ENCODE peak calls at places on chromosome 19, in ten cellular contexts. N, Y, M, K, W, B, C, X, A and L are unnamed samples.

GRCh38 chr19:11435833-11436313 is 438 bp downstream of the PRKCSH start:
- DNase-seq in N (peak; percentile 69), Y (no peak), M (no peak), K (no peak), W (peak; percentile 47), B (no peak), C (no peak), X (no peak), A (peak; percentile 44), L (no peak)

GRCh38 chr19:17538684-17539287 is 16.7 kb upstream of the COLGALT1 start:
- DNase-seq in N (peak; percentile 23), Y (no peak), M (no peak), K (no peak), W (no peak), B (no peak), C (no peak), X (no peak), A (peak; percentile 31), L (no peak)

GRCh38 chr19:861756-862528 is 2.5 kb downstream of the CFD start:
- DNase-seq in N (peak; percentile 50), Y (peak; percentile 81), M (no peak), K (no peak), W (peak; percentile 56), B (no peak), C (peak; percentile 43), X (peak; percentile 73), A (peak; percentile 50), L (no peak)

GRCh38 chr19:47203254-47203653 is 27.7 kb downstream of the BBC3 start:
- DNase-seq in N (no peak), Y (no peak), M (no peak), K (no peak), W (no peak), B (no peak), C (no peak), X (no peak), A (no peak), L (no peak)

GRCh38 chr19:44943801-44944249 is 1.8 kb downstream of the APOC4 start:
- DNase-seq in N (peak; percentile 69), Y (peak; percentile 68), M (no peak), K (peak; percentile 66), W (no peak), B (peak; percentile 37), C (no peak), X (no peak), A (no peak), L (peak; percentile 16)

GRCh38 chr19:55345818-55346724 is 6.4 kb downstream of the KMT5C start:
- DNase-seq in N (peak; percentile 34), Y (peak; percentile 81), M (no peak), K (no peak), W (peak; percentile 36), B (peak; percentile 45), C (no peak), X (no peak), A (peak; percentile 69), L (no peak)

GRCh38 chr19:48455171-48455907 is at the start of gene KCNJ14:
- DNase-seq in N (no peak), Y (no peak), M (no peak), K (no peak), W (no peak), B (no peak), C (no peak), X (no peak), A (no peak), L (no peak)

GRCh38 chr19:10568444-10568825 is 344 bp downstream of the CDKN2D start:
- DNase-seq in N (peak; percentile 72), Y (no peak), M (peak; percentile 63), K (no peak), W (peak; percentile 64), B (no peak), C (no peak), X (no peak), A (no peak), L (no peak)

GRCh38 chr19:10209305-10209704 is 14.6 kb upstream of the DNMT1 start:
- DNase-seq in N (peak; percentile 62), Y (no peak), M (no peak), K (no peak), W (no peak), B (no peak), C (no peak), X (no peak), A (no peak), L (no peak)

GRCh38 chr19:10670876-10671804 is 17.0 kb downstream of the ILF3 start:
- DNase-seq in N (no peak), Y (no peak), M (no peak), K (no peak), W (no peak), B (no peak), C (no peak), X (no peak), A (peak; percentile 39), L (no peak)

GRCh38 chr19:48255376-48256303 is at the start of gene CARD8:
- DNase-seq in N (peak; percentile 93), Y (peak; percentile 85), M (peak; percentile 60), K (peak; percentile 43), W (peak; percentile 76), B (peak; percentile 80), C (peak; percentile 58), X (peak; percentile 94), A (peak; percentile 90), L (peak; percentile 65)

GRCh38 chr19:47377208-47377701 is 28.1 kb downstream of the DHX34 start:
- DNase-seq in N (no peak), Y (no peak), M (no peak), K (no peak), W (peak; percentile 47), B (peak; percentile 80), C (no peak), X (no peak), A (no peak), L (no peak)

GRCh38 chr19:23855676-23856075 is 59.0 kb upstream of the ZNF726 start:
- DNase-seq in N (no peak), Y (no peak), M (no peak), K (no peak), W (no peak), B (no peak), C (no peak), X (no peak), A (no peak), L (no peak)

GRCh38 chr19:43439183-43440063 is 24.7 kb downstream of the TEX101 start:
- DNase-seq in N (peak; percentile 91), Y (no peak), M (no peak), K (no peak), W (no peak), B (no peak), C (no peak), X (peak; percentile 54), A (no peak), L (no peak)

GRCh38 chr19:39407394-39407643 is 672 bp downstream of the ZFP36 start:
- DNase-seq in N (no peak), Y (no peak), M (no peak), K (no peak), W (peak; percentile 55), B (no peak), C (no peak), X (no peak), A (no peak), L (no peak)

GRCh38 chr19:1754651-1755466 is 1.6 kb downstream of the ONECUT3 start:
- DNase-seq in N (no peak), Y (no peak), M (no peak), K (no peak), W (no peak), B (no peak), C (no peak), X (no peak), A (no peak), L (no peak)

GRCh38 chr19:35045667-35046300 is 4.3 kb downstream of the HPN start:
- DNase-seq in N (peak; percentile 54), Y (no peak), M (no peak), K (no peak), W (no peak), B (no peak), C (no peak), X (peak; percentile 62), A (no peak), L (peak; percentile 20)

GRCh38 chr19:7989071-7989575 is 16.3 kb downstream of the ELAVL1 start:
- DNase-seq in N (no peak), Y (no peak), M (no peak), K (no peak), W (no peak), B (no peak), C (no peak), X (no peak), A (no peak), L (no peak)

GRCh38 chr19:7988307-7988706 is 17.1 kb downstream of the ELAVL1 start:
- DNase-seq in N (peak; percentile 42), Y (no peak), M (no peak), K (no peak), W (no peak), B (no peak), C (no peak), X (no peak), A (peak; percentile 26), L (no peak)

GRCh38 chr19:7985481-7985911 is 19.9 kb downstream of the ELAVL1 start:
- DNase-seq in N (no peak), Y (peak; percentile 41), M (no peak), K (no peak), W (no peak), B (no peak), C (no peak), X (no peak), A (no peak), L (no peak)

GRCh38 chr19:7986321-7987083 is 18.9 kb downstream of the ELAVL1 start:
- DNase-seq in N (peak; percentile 79), Y (no peak), M (no peak), K (no peak), W (no peak), B (no peak), C (no peak), X (no peak), A (no peak), L (no peak)

GRCh38 chr19:7987084-7987768 is 18.2 kb downstream of the ELAVL1 start:
- DNase-seq in N (no peak), Y (no peak), M (no peak), K (no peak), W (no peak), B (no peak), C (no peak), X (no peak), A (no peak), L (no peak)
- H3K27ac ChIP-seq in N (no peak overlapping the region), Y (no peak overlapping the region), M (peak overlapping the region; percentile 93), K (no peak overlapping the region), W (peak overlapping the region; percentile 44), B (peak overlapping the region; percentile 43), C (no peak overlapping the region), X (no peak overlapping the region), A (no peak overlapping the region), L (no peak overlapping the region)

GRCh38 chr19:40802300-40803169 is 3.5 kb downstream of the EGLN2 start:
- DNase-seq in N (peak; percentile 35), Y (peak; percentile 88), M (no peak), K (no peak), W (no peak), B (peak; percentile 87), C (no peak), X (no peak), A (no peak), L (no peak)
- H3K27ac ChIP-seq in N (peak overlapping the region; percentile 35), Y (peak overlapping the region; percentile 64), M (peak overlapping the region; percentile 94), K (peak overlapping the region; percentile 77), W (peak overlapping the region; percentile 68), B (peak overlapping the region; percentile 99), C (no peak overlapping the region), X (peak overlapping the region; percentile 58), A (no peak overlapping the region), L (peak overlapping the region; percentile 58)

GRCh38 chr19:50025794-50026549 is at the start of gene ZNF473:
- DNase-seq in N (peak; percentile 98), Y (peak; percentile 98), M (peak; percentile 93), K (peak; percentile 86), W (peak; percentile 93), B (peak; percentile 94), C (no peak), X (peak; percentile 98), A (peak; percentile 97), L (peak; percentile 83)
- H3K27ac ChIP-seq in N (peak within 1 kb of the TSS; percentile 93), Y (peak within 1 kb of the TSS; percentile 96), M (peak within 1 kb of the TSS; percentile 89), K (peak within 1 kb of the TSS; percentile 87), W (peak within 1 kb of the TSS; percentile 85), B (peak within 1 kb of the TSS; percentile 96), C (no peak within 1 kb of the TSS), X (peak within 1 kb of the TSS; percentile 79), A (peak within 1 kb of the TSS; percentile 29), L (peak within 1 kb of the TSS; percentile 93)

GRCh38 chr19:12484011-12484370 is 625 bp downstream of the ZNF709 start:
- DNase-seq in N (no peak), Y (no peak), M (no peak), K (no peak), W (no peak), B (no peak), C (peak; percentile 15), X (no peak), A (no peak), L (no peak)
- H3K27ac ChIP-seq in N (no peak overlapping the region), Y (no peak overlapping the region), M (peak overlapping the region; percentile 93), K (peak overlapping the region; percentile 76), W (peak overlapping the region; percentile 63), B (peak overlapping the region; percentile 78), C (no peak overlapping the region), X (peak overlapping the region; percentile 72), A (peak overlapping the region; percentile 19), L (no peak overlapping the region)